ENCODE peak calls at places on chromosomes 7 and 10, in eight cellular contexts. D is CD8-positive, alpha-beta T cell; S is right cardiac atrium; U is H54; Y is EL; E is cardiac muscle cell; B is posterior cingulate gyrus; H is GM23338. M is an unnamed sample.

GRCh38 chr7:2820508-2820934 is 23.6 kb downstream of the GNA12 start:
- DNase-seq in D (no peak), S (peak; percentile 77), U (peak; percentile 96), Y (peak; percentile 98), E (no peak), B (no peak), H (no peak), M (peak; percentile 70)

GRCh38 chr7:121395494-121395960 is 581 bp downstream of the FAM3C start:
- DNase-seq in D (peak; percentile 26), S (no peak), U (peak; percentile 26), Y (peak; percentile 50), E (no peak), B (peak; percentile 73), H (peak; percentile 80), M (peak; percentile 48)

GRCh38 chr7:73739387-73739767 is 775 bp upstream of the ABHD11 start:
- DNase-seq in D (no peak), S (peak; percentile 64), U (no peak), Y (no peak), E (no peak), B (no peak), H (no peak), M (no peak)

GRCh38 chr7:102973096-102973802 is 60.4 kb downstream of the LRRC17 start:
- DNase-seq in D (no peak), S (peak; percentile 32), U (no peak), Y (no peak), E (no peak), B (no peak), H (peak; percentile 14), M (peak; percentile 38)

GRCh38 chr10:50567384-50567783 is 56.4 kb downstream of the SGMS1 start:
- DNase-seq in D (no peak), S (no peak), U (no peak), Y (no peak), E (no peak), B (peak; percentile 78), H (no peak), M (no peak)

GRCh38 chr10:96334888-96335526 is 23.8 kb downstream of the OPALIN start:
- DNase-seq in D (no peak), S (no peak), U (peak; percentile 24), Y (peak; percentile 39), E (peak; percentile 61), B (no peak), H (peak; percentile 84), M (peak; percentile 25)

GRCh38 chr7:158997471-158997870 is 141.1 kb downstream of the DYNC2I1 start:
- DNase-seq in D (no peak), S (no peak), U (no peak), Y (no peak), E (no peak), B (peak; percentile 64), H (no peak), M (no peak)

GRCh38 chr7:27141591-27142561 is 1.6 kb downstream of the HOXA5 start:
- DNase-seq in D (no peak), S (no peak), U (peak; percentile 87), Y (no peak), E (no peak), B (no peak), H (peak; percentile 75), M (peak; percentile 13)

GRCh38 chr7:31633894-31634494 is 53.0 kb upstream of the PPP1R17 start:
- DNase-seq in D (no peak), S (peak; percentile 47), U (peak; percentile 54), Y (peak; percentile 58), E (peak; percentile 83), B (peak; percentile 75), H (peak; percentile 86), M (peak; percentile 70)

GRCh38 chr7:156947120-156947843 is 2.2 kb upstream of the NOM1 start:
- DNase-seq in D (no peak), S (no peak), U (no peak), Y (no peak), E (no peak), B (peak; percentile 71), H (no peak), M (no peak)

GRCh38 chr7:159031135-159031701 is 113.4 kb downstream of the VIPR2 start:
- DNase-seq in D (no peak), S (peak; percentile 93), U (no peak), Y (no peak), E (no peak), B (peak; percentile 74), H (peak; percentile 64), M (peak; percentile 51)

GRCh38 chr10:95312986-95313495 is 22.2 kb upstream of the PDLIM1 start:
- DNase-seq in D (no peak), S (no peak), U (no peak), Y (no peak), E (no peak), B (no peak), H (peak; percentile 66), M (no peak)

M was measured in testis.